ENCODE peak calls at places on chromosomes 16 and 17, in eight cellular contexts. A, C, S, N, G, V, H and I are unnamed samples.

GRCh38 chr16:3988824-3989223 is 108.3 kb upstream of the CREBBP start:
- DNase-seq in A (no peak), S (no peak), G (no peak), C (no peak), V (no peak), H (no peak), N (no peak), I (no peak)

GRCh38 chr17:31875081-31875480 is 16.0 kb upstream of the COPRS start:
- DNase-seq in H (no peak), V (no peak), C (no peak), G (no peak), S (no peak), N (no peak), A (no peak), I (no peak)

GRCh38 chr16:24988593-24989338 is 26.4 kb downstream of the ARHGAP17 start:
- DNase-seq in V (peak), N (peak), H (no peak), S (no peak), C (peak), A (no peak), G (peak), I (peak)

GRCh38 chr17:61389670-61390478 is 9.8 kb upstream of the TBX2 start:
- DNase-seq in C (no peak), H (no peak), G (peak), V (no peak), N (peak), S (no peak), A (no peak), I (peak)

GRCh38 chr17:81258292-81258691 is 19.2 kb downstream of the NDUFAF8 start:
- DNase-seq in H (no peak), A (no peak), V (no peak), S (no peak), C (no peak), G (no peak), N (no peak), I (no peak)

GRCh38 chr17:57366558-57367351 is 110.4 kb downstream of the MSI2 start:
- DNase-seq in S (no peak), V (no peak), C (no peak), N (no peak), A (no peak), H (peak), G (no peak), I (no peak)

GRCh38 chr16:31130899-31131298 is 4.6 kb downstream of the PRSS8 start:
- DNase-seq in A (no peak), G (no peak), H (no peak), N (peak), S (peak), C (peak), V (no peak), I (no peak)

GRCh38 chr17:39622380-39623006 is 4.3 kb upstream of the PPP1R1B start:
- DNase-seq in S (no peak), V (no peak), H (no peak), N (no peak), C (no peak), G (no peak), A (no peak), I (no peak)

GRCh38 chr17:48544356-48545021 is 420 bp downstream of the HOXB2 start:
- DNase-seq in A (no peak), N (no peak), G (peak), H (peak), V (peak), C (no peak), S (peak), I (peak)

GRCh38 chr17:18315498-18316360 is 636 bp downstream of the SMCR8 start:
- DNase-seq in H (no peak), G (no peak), S (no peak), V (no peak), C (no peak), A (peak), N (no peak), I (no peak)

GRCh38 chr17:48995871-48996695 is 1.1 kb upstream of the IGF2BP1 start:
- DNase-seq in H (no peak), A (no peak), C (no peak), G (no peak), V (peak), N (no peak), S (no peak), I (no peak)

GRCh38 chr17:75783803-75784472 is 668 bp upstream of the UNK start:
- DNase-seq in H (no peak), A (peak), V (no peak), S (peak), G (no peak), C (no peak), N (no peak), I (no peak)

GRCh38 chr17:42670199-42670924 is 6.4 kb downstream of the PLEKHH3 start:
- DNase-seq in H (no peak), S (no peak), N (no peak), A (no peak), C (no peak), G (no peak), V (no peak), I (no peak)